ENCODE peak calls at places on chromosomes 6 and 20, in ten cellular contexts. R, U, X, C, A, D, I, G, E and Y are unnamed samples.

GRCh38 chr20:32893878-32894483 is 35.3 kb downstream of the EFCAB8 start:
- DNase-seq in R (peak), A (no peak), C (no peak), E (peak), U (no peak), D (no peak), I (peak), X (no peak), G (no peak), Y (peak)

GRCh38 chr6:53246924-53247323 is 98.3 kb upstream of the GCM1 start:
- DNase-seq in G (no peak), D (no peak), C (no peak), X (no peak), U (no peak), E (no peak), R (no peak), I (no peak), A (no peak), Y (no peak)

GRCh38 chr6:14190596-14191224 is 73.1 kb downstream of the CD83 start:
- DNase-seq in G (no peak), D (no peak), I (no peak), X (no peak), U (no peak), A (no peak), R (no peak), E (no peak), C (no peak), Y (no peak)

GRCh38 chr6:43101497-43101896 is 25.4 kb downstream of the PTK7 start:
- DNase-seq in D (no peak), G (no peak), C (no peak), E (no peak), A (no peak), X (no peak), R (no peak), I (no peak), U (no peak), Y (no peak)

GRCh38 chr6:24205020-24205492 is 79.0 kb downstream of the NRSN1 start:
- DNase-seq in C (peak), R (peak), G (peak), X (peak), U (no peak), A (no peak), D (peak), E (peak), I (no peak), Y (peak)

GRCh38 chr6:161422710-161423109 is 148.8 kb upstream of the AGPAT4 start:
- DNase-seq in E (no peak), A (no peak), I (no peak), G (no peak), X (no peak), C (peak), R (peak), U (no peak), D (no peak), Y (no peak)

GRCh38 chr6:125301435-125302391 is at the start of gene HDDC2:
- DNase-seq in R (peak), A (peak), I (peak), X (peak), E (peak), C (peak), D (peak), U (peak), G (peak), Y (peak)

GRCh38 chr20:43939762-43940121 is 25.1 kb downstream of the TOX2 start:
- DNase-seq in A (no peak), E (no peak), D (no peak), R (peak), G (no peak), X (no peak), C (no peak), U (no peak), I (peak), Y (no peak)

GRCh38 chr20:64232794-64233193 is 22.8 kb upstream of the PCMTD2 start:
- DNase-seq in R (no peak), C (no peak), U (no peak), X (no peak), E (no peak), I (no peak), A (no peak), G (no peak), D (no peak), Y (peak)

GRCh38 chr6:158869010-158869603 is 49.9 kb upstream of the EZR start:
- DNase-seq in D (no peak), R (no peak), X (peak), E (no peak), U (peak), C (no peak), G (peak), A (no peak), I (no peak), Y (no peak)

GRCh38 chr20:62056975-62057374 is 8.7 kb downstream of the TAF4 start:
- DNase-seq in D (no peak), A (no peak), I (no peak), G (no peak), R (no peak), X (no peak), C (no peak), E (no peak), U (no peak), Y (peak)

GRCh38 chr6:113690255-113690956 is 166.7 kb upstream of the MARCKS start:
- DNase-seq in A (no peak), R (peak), E (no peak), I (no peak), C (peak), D (peak), G (no peak), X (peak), U (no peak), Y (no peak)

GRCh38 chr20:52539891-52540290 is 348.3 kb upstream of the ZFP64 start:
- DNase-seq in E (no peak), I (no peak), A (no peak), D (no peak), C (no peak), X (no peak), R (no peak), U (no peak), G (no peak), Y (no peak)

GRCh38 chr20:59933296-59933848 is at the start of gene SYCP2:
- DNase-seq in E (peak), A (peak), X (no peak), D (no peak), G (no peak), C (peak), U (no peak), I (no peak), R (peak), Y (peak)